ENCODE peak calls at places on chromosomes 12 and 14, in nine cellular contexts. X, R, I, J, H, G, B, V and W are unnamed samples.

GRCh38 chr12:13897811-13898210 is 83.6 kb downstream of the GRIN2B start:
- DNase-seq in X (no peak), R (no peak), I (no peak), J (no peak), H (no peak), G (no peak), B (no peak), V (no peak), W (no peak)

GRCh38 chr14:44316647-44317432 is 190.2 kb downstream of the FSCB start:
- DNase-seq in X (peak; percentile 98), R (peak; percentile 50), I (no peak), J (no peak), H (no peak), G (no peak), B (peak; percentile 93), V (no peak), W (no peak)

GRCh38 chr14:22088614-22089359 is 415.2 kb upstream of the OR4E1 start:
- DNase-seq in X (no peak), R (no peak), I (no peak), J (no peak), H (no peak), G (no peak), B (no peak), V (no peak), W (no peak)

GRCh38 chr12:130686511-130686981 is 29.6 kb downstream of the RIMBP2 start:
- DNase-seq in X (no peak), R (no peak), I (no peak), J (peak; percentile 13), H (no peak), G (no peak), B (no peak), V (no peak), W (no peak)

GRCh38 chr12:52519826-52520662 is at the start of gene KRT5:
- DNase-seq in X (no peak), R (peak; percentile 11), I (no peak), J (no peak), H (peak; percentile 67), G (no peak), B (no peak), V (no peak), W (no peak)

GRCh38 chr12:68568878-68569569 is 41.7 kb upstream of the RAP1B start:
- DNase-seq in X (no peak), R (peak; percentile 48), I (no peak), J (no peak), H (no peak), G (no peak), B (no peak), V (no peak), W (no peak)

GRCh38 chr14:92959761-92960680 is 37.1 kb downstream of the CHGA start:
- DNase-seq in X (no peak), R (no peak), I (no peak), J (no peak), H (peak; percentile 36), G (peak; percentile 8), B (no peak), V (no peak), W (no peak)

GRCh38 chr14:78088941-78089340 is 81.2 kb upstream of the NRXN3 start:
- DNase-seq in X (no peak), R (no peak), I (no peak), J (peak; percentile 45), H (no peak), G (peak; percentile 20), B (no peak), V (no peak), W (no peak)

GRCh38 chr12:63918788-63919300 is 74.3 kb downstream of the SRGAP1 start:
- DNase-seq in X (peak; percentile 97), R (no peak), I (no peak), J (no peak), H (no peak), G (no peak), B (peak; percentile 85), V (no peak), W (no peak)

GRCh38 chr12:59629890-59630289 is 34.1 kb downstream of the SLC16A7 start:
- DNase-seq in X (no peak), R (no peak), I (no peak), J (no peak), H (no peak), G (no peak), B (no peak), V (no peak), W (no peak)

GRCh38 chr14:22808388-22809209 is 6.6 kb downstream of the SLC7A7 start:
- DNase-seq in X (no peak), R (no peak), I (no peak), J (no peak), H (no peak), G (no peak), B (no peak), V (no peak), W (peak; percentile 1)

DNA sequence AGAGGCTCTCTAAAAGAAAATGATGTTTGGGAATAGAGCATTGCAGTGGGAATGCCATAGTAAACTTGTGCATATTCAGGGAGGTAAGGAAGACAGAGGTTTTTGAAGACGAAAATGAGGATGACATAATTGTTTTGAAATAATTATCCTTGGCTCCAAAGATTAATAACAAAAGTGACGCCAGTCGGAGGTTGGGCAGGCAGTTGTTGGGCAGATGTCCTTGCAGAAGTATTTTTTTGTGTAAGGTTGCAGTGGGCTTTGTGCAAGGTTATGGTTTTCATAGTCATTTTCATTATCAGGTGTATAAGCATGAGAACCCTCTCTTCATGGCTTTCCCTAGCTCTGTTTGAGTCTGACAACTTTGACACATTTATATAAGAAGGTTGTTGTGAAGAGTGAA is 35.3 kb downstream of the METAP2 start:
- DNase-seq in X (no peak), R (no peak), I (no peak), J (no peak), H (no peak), G (no peak), B (no peak), V (no peak), W (no peak)
- H3K36me3 ChIP-seq in X (peaks cover 54% of the 10 kb centered on the region), R (peaks cover 3% of the 10 kb centered on the region), I (no peaks in the 10 kb centered on the region), J (peaks cover 19% of the 10 kb centered on the region), H (peaks cover 59% of the 10 kb centered on the region), G (peaks cover 21% of the 10 kb centered on the region), B (peaks cover 58% of the 10 kb centered on the region), V (peaks cover 32% of the 10 kb centered on the region), W (peaks cover 95% of the 10 kb centered on the region)

GRCh38 chr12:6871052-6871957 is 1.8 kb downstream of the SPSB2 start:
- DNase-seq in X (no peak), R (peak; percentile 89), I (no peak), J (peak; percentile 13), H (peak; percentile 79), G (no peak), B (peak; percentile 68), V (no peak), W (peak; percentile 84)
- H3K4me1 ChIP-seq in X (peaks cover 37% of the 10 kb centered on the region), R (peaks cover 22% of the 10 kb centered on the region), I (no peaks in the 10 kb centered on the region), J (peaks cover 20% of the 10 kb centered on the region), H (peaks cover 23% of the 10 kb centered on the region), G (peaks cover 35% of the 10 kb centered on the region), B (peaks cover 39% of the 10 kb centered on the region), V (peaks cover 50% of the 10 kb centered on the region), W (peaks cover 39% of the 10 kb centered on the region)

DNA sequence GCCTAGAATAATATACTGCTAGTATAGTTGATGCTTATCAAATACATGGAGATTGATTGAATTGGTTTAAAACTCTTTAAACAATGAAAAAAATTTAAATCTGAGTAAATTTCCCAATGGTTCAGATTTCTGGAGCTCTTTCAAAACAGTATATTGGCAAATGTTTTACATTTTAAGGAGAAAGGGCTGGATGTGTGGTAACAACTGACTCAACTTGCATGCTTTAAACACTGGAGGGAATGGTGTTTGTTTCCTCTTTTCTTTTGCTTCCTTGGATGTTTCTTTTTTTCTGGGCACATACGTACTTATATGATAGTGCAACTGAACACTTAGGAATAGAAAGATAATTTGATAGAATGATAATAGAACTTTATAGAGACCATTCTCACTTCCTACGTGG is 73.8 kb upstream of the RFX4 start:
- DNase-seq in X (no peak), R (no peak), I (no peak), J (no peak), H (no peak), G (no peak), B (peak; percentile 6), V (no peak), W (no peak)
- H3K36me3 ChIP-seq in X (peaks cover 15% of the 10 kb centered on the region), R (no peaks in the 10 kb centered on the region), I (no peaks in the 10 kb centered on the region), J (no peaks in the 10 kb centered on the region), H (peaks cover 8% of the 10 kb centered on the region), G (peaks cover 7% of the 10 kb centered on the region), B (peaks cover 7% of the 10 kb centered on the region), V (peaks cover 2% of the 10 kb centered on the region), W (peaks cover 52% of the 10 kb centered on the region)

GRCh38 chr12:45877069-45877468 is 113.3 kb downstream of the SCAF11 start:
- DNase-seq in X (no peak), R (no peak), I (no peak), J (no peak), H (no peak), G (no peak), B (no peak), V (no peak), W (no peak)

GRCh38 chr12:45879363-45879895 is 110.9 kb downstream of the SCAF11 start:
- DNase-seq in X (no peak), R (no peak), I (no peak), J (no peak), H (no peak), G (no peak), B (no peak), V (no peak), W (no peak)

GRCh38 chr12:45878630-45879255 is 111.6 kb downstream of the SCAF11 start:
- DNase-seq in X (no peak), R (no peak), I (no peak), J (no peak), H (no peak), G (no peak), B (peak; percentile 1), V (no peak), W (no peak)
- H3K4me1 ChIP-seq in X (no peaks in the 10 kb centered on the region), R (no peaks in the 10 kb centered on the region), I (peaks cover 7% of the 10 kb centered on the region), J (no peaks in the 10 kb centered on the region), H (no peaks in the 10 kb centered on the region), G (no peaks in the 10 kb centered on the region), B (peaks cover 8% of the 10 kb centered on the region), V (peaks cover 13% of the 10 kb centered on the region), W (peaks cover 19% of the 10 kb centered on the region)

GRCh38 chr12:18813753-18814152 is 75.8 kb downstream of the CAPZA3 start:
- DNase-seq in X (no peak), R (no peak), I (no peak), J (no peak), H (no peak), G (no peak), B (no peak), V (no peak), W (no peak)
- H3K36me3 ChIP-seq in X (no peaks in the 10 kb centered on the region), R (no peaks in the 10 kb centered on the region), I (no peaks in the 10 kb centered on the region), J (no peaks in the 10 kb centered on the region), H (no peaks in the 10 kb centered on the region), G (no peaks in the 10 kb centered on the region), B (no peaks in the 10 kb centered on the region), V (no peaks in the 10 kb centered on the region), W (no peaks in the 10 kb centered on the region)

DNA sequence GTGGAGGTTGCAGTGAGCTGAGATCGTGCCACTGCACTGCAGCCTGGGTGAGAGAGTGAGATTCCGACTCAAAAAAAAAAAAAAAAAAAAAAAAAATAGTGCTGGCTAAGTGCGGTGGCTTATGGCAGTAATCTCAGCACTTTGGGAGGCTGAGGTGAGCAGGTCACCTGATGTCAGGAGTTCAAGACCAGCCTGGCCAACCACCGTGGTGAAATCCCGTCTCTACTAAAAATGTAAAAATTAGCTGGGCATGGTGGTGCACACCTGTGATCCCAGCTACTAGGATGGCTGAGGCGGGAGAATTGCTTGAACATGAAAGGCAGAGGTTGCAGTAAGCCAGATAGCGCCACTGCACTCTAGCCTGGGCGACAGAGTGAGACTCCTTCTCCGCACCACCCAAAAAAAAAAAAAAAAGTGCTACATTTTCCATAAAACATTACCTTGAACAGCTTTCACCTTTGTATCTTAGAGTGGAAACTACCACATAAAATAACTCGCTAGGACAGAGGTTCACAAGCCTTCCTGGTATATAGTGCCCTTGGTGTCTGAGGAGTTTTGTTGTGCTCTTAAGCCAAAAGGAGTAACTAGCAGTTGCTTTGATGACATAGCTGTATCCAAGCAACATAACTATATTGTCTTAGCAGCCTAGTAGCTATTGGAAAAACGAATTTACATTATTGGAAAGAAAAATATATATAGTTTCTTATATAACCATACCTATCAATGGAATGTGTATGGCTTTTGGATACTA is 11.1 kb downstream of the PTGES3 start:
- DNase-seq in X (no peak), R (no peak), I (no peak), J (no peak), H (no peak), G (no peak), B (peak; percentile 33), V (no peak), W (peak; percentile 15)
- H3K4me1 ChIP-seq in X (no peaks in the 10 kb centered on the region), R (no peaks in the 10 kb centered on the region), I (peaks cover 17% of the 10 kb centered on the region), J (no peaks in the 10 kb centered on the region), H (peaks cover 9% of the 10 kb centered on the region), G (peaks cover 60% of the 10 kb centered on the region), B (no peaks in the 10 kb centered on the region), V (peaks cover 57% of the 10 kb centered on the region), W (peaks cover 12% of the 10 kb centered on the region)